ENCODE peak calls at places on chromosomes 11 and 22, in nine cellular contexts. W is HEK293T; F is germinal center; B is HTR-8/SVneo; S is fibroblast of pulmonary artery; J is left lobe of liver; N is stimulated activated CD4-positive, alpha-beta T cell treated with anti-CD3 and anti-CD28 coated beads, Interleukin-2, amount 100 ng/mL, for 48 hours; X is activated T-helper 1 cell treated with anti-CD3 and anti-CD28 coated beads, Interleukin-12 subunit alpha, Interleukin-12 subunit beta, Interleukin-2, Interleukin-4 antibody, amounts not matched to agents 30 ng/mL and 10 ng/mL and 1 ng/mL, durations not matched to agents 14 hours and 24 hours and 36 hours; E is activated effector memory CD4-positive, alpha-beta T cell treated with anti-CD3 and anti-CD28 coated beads, Interleukin-2, amount 50 U/mL, for 16 hours. V is an unnamed sample.

GRCh38 chr11:74312321-74312720 is 881 bp upstream of the P4HA3 start:
- DNase-seq in J (no peak), N (no peak), S (peak), B (no peak), E (no peak), W (no peak), F (no peak), X (no peak), V (no peak)

GRCh38 chr11:45658292-45658991 is 7.0 kb downstream of the CHST1 start:
- DNase-seq in F (no peak), J (peak), N (no peak), E (peak), X (no peak), S (peak), B (peak), W (no peak), V (peak)

GRCh38 chr11:12294613-12295012 is 82.8 kb upstream of the PARVA start:
- DNase-seq in X (no peak), B (no peak), E (no peak), F (no peak), N (no peak), J (no peak), S (no peak), W (peak), V (no peak)

GRCh38 chr11:18684267-18684666 is 14.3 kb upstream of the TMEM86A start:
- DNase-seq in S (no peak), E (no peak), N (no peak), X (no peak), F (no peak), J (no peak), W (no peak), B (no peak), V (no peak)

GRCh38 chr22:28283025-28283654 is 364.1 kb upstream of the PITPNB start:
- DNase-seq in B (no peak), X (no peak), N (no peak), S (peak), W (no peak), F (no peak), E (no peak), J (no peak), V (no peak)

GRCh38 chr11:105273660-105274280 is 134.2 kb upstream of the CARD18 start:
- DNase-seq in E (no peak), B (no peak), J (no peak), F (no peak), W (no peak), S (no peak), N (no peak), X (no peak), V (no peak)

GRCh38 chr11:21205205-21205604 is 535.8 kb downstream of the NELL1 start:
- DNase-seq in F (no peak), X (no peak), B (no peak), W (no peak), E (no peak), S (no peak), J (no peak), N (no peak), V (no peak)

GRCh38 chr22:50481440-50482106 is at the start of gene ADM2:
- DNase-seq in B (peak), S (no peak), X (peak), N (peak), W (no peak), J (peak), F (peak), E (peak), V (no peak)

GRCh38 chr11:94671553-94672366 is 96.4 kb upstream of the AMOTL1 start:
- DNase-seq in F (no peak), N (no peak), X (no peak), E (no peak), B (no peak), J (no peak), S (no peak), W (no peak), V (peak)

GRCh38 chr11:37811349-37811748 is 1213.3 kb upstream of the RAG2 start:
- DNase-seq in J (no peak), N (no peak), F (no peak), W (no peak), S (no peak), E (no peak), B (no peak), X (no peak), V (peak)

GRCh38 chr11:36389006-36389405 is 92.9 kb downstream of the PRR5L start:
- DNase-seq in N (no peak), J (no peak), W (no peak), S (no peak), F (no peak), X (no peak), E (no peak), B (no peak), V (no peak)

GRCh38 chr11:17393472-17393871 is 5.0 kb upstream of the KCNJ11 start:
- DNase-seq in F (no peak), B (no peak), N (no peak), X (no peak), S (no peak), E (no peak), J (no peak), W (no peak), V (no peak)

GRCh38 chr22:40817737-40818136 is 1.4 kb downstream of the SLC25A17 start:
- DNase-seq in X (no peak), J (no peak), E (no peak), N (no peak), W (no peak), F (peak), S (no peak), B (no peak), V (no peak)

GRCh38 chr11:69213964-69214363 is 58.2 kb downstream of the SMIM38 start:
- DNase-seq in J (peak), X (no peak), B (no peak), F (no peak), E (peak), S (no peak), N (no peak), W (no peak), V (no peak)

GRCh38 chr11:72771507-72771906 is 19.3 kb upstream of the ARAP1 start:
- DNase-seq in N (no peak), X (no peak), J (no peak), F (no peak), E (no peak), S (peak), B (no peak), W (no peak), V (peak)

GRCh38 chr11:126461096-126461440 is 105.6 kb downstream of the ST3GAL4 start:
- DNase-seq in N (no peak), W (no peak), J (no peak), X (no peak), S (no peak), F (no peak), B (no peak), E (no peak), V (no peak)

GRCh38 chr11:102346456-102346747 is 612 bp upstream of the BIRC2 start:
- DNase-seq in F (no peak), B (no peak), E (no peak), S (no peak), J (no peak), X (no peak), N (no peak), W (no peak), V (no peak)

GRCh38 chr11:72673943-72674828 is at the start of gene PDE2A:
- DNase-seq in S (no peak), F (no peak), N (no peak), J (no peak), B (no peak), W (no peak), E (no peak), X (no peak), V (no peak)

GRCh38 chr11:113664069-113664980 is 41.8 kb downstream of the TMPRSS5 start:
- DNase-seq in B (peak), F (no peak), N (no peak), S (no peak), X (no peak), E (no peak), W (no peak), J (no peak), V (peak)

GRCh38 chr11:90241414-90241813 is 18.6 kb upstream of the CHORDC1 start:
- DNase-seq in F (no peak), E (no peak), X (no peak), J (no peak), S (no peak), B (no peak), W (no peak), N (no peak), V (no peak)

GRCh38 chr11:3786781-3787428 is 10.4 kb downstream of the NUP98 start:
- DNase-seq in S (peak), W (no peak), E (no peak), J (no peak), N (no peak), X (no peak), B (no peak), F (no peak), V (peak)

V was measured in kidney tubule cell.